ENCODE peak calls at places on chromosomes 12 and 14, in four cellular contexts. One of them, this sample, is unnamed.

GRCh38 chr12:92340441-92341332 is 195.0 kb upstream of the BTG1 start:
- DNase-seq in heart left ventricle: no peak
- DNase-seq in PC-3: no peak
- DNase-seq in mammary epithelial cell: peak
- DNase-seq in this sample: no peak

GRCh38 chr14:60346706-60347105 is 97.7 kb downstream of the PPM1A start:
- DNase-seq in PC-3: peak
- DNase-seq in heart left ventricle: no peak
- DNase-seq in mammary epithelial cell: no peak
- DNase-seq in this sample: no peak

GRCh38 chr14:55107766-55108554 is 21.1 kb upstream of the LGALS3 start:
- DNase-seq in heart left ventricle: peak
- DNase-seq in PC-3: peak
- DNase-seq in mammary epithelial cell: peak
- DNase-seq in this sample: peak

GRCh38 chr14:22780105-22780679 is 13.7 kb downstream of the OXA1L start:
- DNase-seq in mammary epithelial cell: no peak
- DNase-seq in PC-3: no peak
- DNase-seq in heart left ventricle: no peak
- DNase-seq in this sample: no peak

GRCh38 chr14:99524804-99525698 is 43.8 kb downstream of the CCNK start:
- DNase-seq in mammary epithelial cell: no peak
- DNase-seq in PC-3: peak
- DNase-seq in heart left ventricle: peak
- DNase-seq in this sample: no peak

GRCh38 chr12:127810026-127810425 is 456.9 kb upstream of the TMEM132C start:
- DNase-seq in heart left ventricle: no peak
- DNase-seq in PC-3: peak
- DNase-seq in mammary epithelial cell: no peak
- DNase-seq in this sample: no peak

GRCh38 chr14:99774526-99775307 is 18.5 kb upstream of the EML1 start:
- DNase-seq in PC-3: peak
- DNase-seq in heart left ventricle: no peak
- DNase-seq in mammary epithelial cell: no peak
- DNase-seq in this sample: no peak

GRCh38 chr14:61586539-61587396 is 108.5 kb upstream of the HIF1A start:
- DNase-seq in heart left ventricle: peak
- DNase-seq in mammary epithelial cell: peak
- DNase-seq in PC-3: peak
- DNase-seq in this sample: no peak

GRCh38 chr12:121196902-121197301 is 13.0 kb upstream of the P2RX4 start:
- DNase-seq in mammary epithelial cell: no peak
- DNase-seq in heart left ventricle: no peak
- DNase-seq in PC-3: no peak
- DNase-seq in this sample: no peak

GRCh38 chr12:9668141-9669018 is 1.1 kb upstream of the CLEC2D start:
- DNase-seq in PC-3: no peak
- DNase-seq in heart left ventricle: no peak
- DNase-seq in mammary epithelial cell: no peak
- DNase-seq in this sample: no peak

GRCh38 chr14:71235865-71236264 is 328.6 kb downstream of the PCNX1 start:
- DNase-seq in heart left ventricle: peak
- DNase-seq in PC-3: no peak
- DNase-seq in mammary epithelial cell: no peak
- DNase-seq in this sample: no peak

GRCh38 chr12:75722714-75723200 is 211.3 kb upstream of the KRR1 start:
- DNase-seq in PC-3: peak
- DNase-seq in mammary epithelial cell: peak
- DNase-seq in heart left ventricle: peak
- DNase-seq in this sample: no peak

GRCh38 chr12:52061470-52062166 is 8.2 kb upstream of the ATG101 start:
- DNase-seq in PC-3: no peak
- DNase-seq in mammary epithelial cell: no peak
- DNase-seq in heart left ventricle: no peak
- DNase-seq in this sample: no peak

GRCh38 chr12:93802698-93803097 is 125.5 kb downstream of the CRADD start:
- DNase-seq in mammary epithelial cell: no peak
- DNase-seq in PC-3: no peak
- DNase-seq in heart left ventricle: no peak
- DNase-seq in this sample: no peak

GRCh38 chr12:106246891-106247730 is 709 bp downstream of the CKAP4 start:
- DNase-seq in PC-3: peak
- DNase-seq in heart left ventricle: peak
- DNase-seq in mammary epithelial cell: peak
- DNase-seq in this sample: peak

GRCh38 chr14:64500088-64500487 is 3.5 kb downstream of the ZBTB25 start:
- DNase-seq in mammary epithelial cell: no peak
- DNase-seq in PC-3: no peak
- DNase-seq in heart left ventricle: no peak
- DNase-seq in this sample: no peak
- H3K27ac ChIP-seq in mammary epithelial cell: no peak
- H3K27ac ChIP-seq in PC-3: no peak
- H3K27ac ChIP-seq in heart left ventricle: no peak
- H3K27ac ChIP-seq in this sample: no peak

GRCh38 chr12:67391034-67391433 is 121.9 kb downstream of the CAND1 start:
- DNase-seq in PC-3: no peak
- DNase-seq in mammary epithelial cell: no peak
- DNase-seq in heart left ventricle: no peak
- DNase-seq in this sample: no peak

GRCh38 chr12:67391656-67392055 is 122.5 kb downstream of the CAND1 start:
- DNase-seq in PC-3: no peak
- DNase-seq in mammary epithelial cell: no peak
- DNase-seq in heart left ventricle: no peak
- DNase-seq in this sample: no peak

GRCh38 chr12:67386869-67387570 is 117.9 kb downstream of the CAND1 start:
- DNase-seq in heart left ventricle: no peak
- DNase-seq in mammary epithelial cell: no peak
- DNase-seq in PC-3: no peak
- DNase-seq in this sample: no peak

GRCh38 chr12:67388331-67389163 is 119.4 kb downstream of the CAND1 start:
- DNase-seq in PC-3: peak
- DNase-seq in mammary epithelial cell: no peak
- DNase-seq in heart left ventricle: no peak
- DNase-seq in this sample: no peak
- TF ChIP-seq CTCF in PC-3: peak
- TF ChIP-seq CTCF in mammary epithelial cell: peak
- TF ChIP-seq CTCF in heart left ventricle: no peak
- TF ChIP-seq CTCF in this sample: peak

DNA sequence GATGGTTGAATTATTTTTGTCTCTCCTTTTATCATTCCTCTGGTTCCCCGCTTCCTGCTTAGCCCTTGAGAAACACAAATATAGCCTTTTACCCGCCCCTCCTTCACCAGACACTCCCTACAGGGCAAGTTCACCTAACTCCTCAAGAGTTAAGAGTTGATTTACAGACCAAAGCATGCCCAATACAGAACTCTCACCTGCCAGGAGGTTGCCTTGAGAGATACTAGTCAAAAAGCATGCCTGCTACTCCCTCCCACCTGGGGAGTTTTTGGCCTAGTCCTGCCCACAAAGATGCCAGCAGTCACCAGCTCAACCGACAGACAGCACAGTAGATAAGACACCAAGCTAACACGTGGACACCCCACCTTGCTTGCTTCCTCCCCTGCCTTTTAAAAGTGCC is 11.2 kb downstream of the LGMN start:
- DNase-seq in heart left ventricle: no peak
- DNase-seq in mammary epithelial cell: no peak
- DNase-seq in PC-3: no peak
- DNase-seq in this sample: no peak
- H3K27ac ChIP-seq in heart left ventricle: no peak
- H3K27ac ChIP-seq in mammary epithelial cell: no peak
- H3K27ac ChIP-seq in PC-3: no peak
- H3K27ac ChIP-seq in this sample: no peak

GRCh38 chr14:56754966-56755365 is 55.3 kb downstream of the OTX2 start:
- DNase-seq in PC-3: no peak
- DNase-seq in heart left ventricle: no peak
- DNase-seq in mammary epithelial cell: no peak
- DNase-seq in this sample: no peak

GRCh38 chr14:56752428-56752827 is 57.9 kb downstream of the OTX2 start:
- DNase-seq in PC-3: peak
- DNase-seq in heart left ventricle: no peak
- DNase-seq in mammary epithelial cell: no peak
- DNase-seq in this sample: no peak

DNA sequence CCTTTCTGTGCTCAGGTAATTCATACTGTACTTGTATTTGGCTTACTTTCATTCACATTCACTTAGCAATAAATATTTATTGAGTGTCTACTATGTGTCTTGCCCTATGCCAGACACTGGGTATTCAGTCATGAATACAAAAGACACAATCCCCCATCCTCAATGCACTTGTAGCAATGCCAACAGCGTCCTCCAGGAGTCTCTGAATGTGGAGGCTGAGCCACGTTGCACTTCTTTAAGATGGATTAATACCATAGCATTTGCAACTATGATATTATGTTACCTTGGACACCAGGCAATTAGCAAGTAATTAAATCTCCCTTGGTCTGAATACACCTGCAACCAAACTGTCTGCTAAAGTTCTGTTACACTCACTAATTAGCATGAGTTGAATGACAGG is 58.8 kb downstream of the OTX2 start:
- DNase-seq in heart left ventricle: no peak
- DNase-seq in mammary epithelial cell: no peak
- DNase-seq in PC-3: no peak
- DNase-seq in this sample: no peak
- TF ChIP-seq CTCF in heart left ventricle: no peak
- TF ChIP-seq CTCF in mammary epithelial cell: no peak
- TF ChIP-seq CTCF in PC-3: peak
- TF ChIP-seq CTCF in this sample: no peak

GRCh38 chr14:90545966-90546751 is 149.3 kb downstream of the CALM1 start:
- DNase-seq in mammary epithelial cell: no peak
- DNase-seq in heart left ventricle: peak
- DNase-seq in PC-3: no peak
- DNase-seq in this sample: no peak
- H3K27ac ChIP-seq in mammary epithelial cell: no peak
- H3K27ac ChIP-seq in heart left ventricle: peak
- H3K27ac ChIP-seq in PC-3: no peak
- H3K27ac ChIP-seq in this sample: no peak